ENCODE peak calls at places on chromosomes 5 and 9, in ten cellular contexts. One of them, this sample, is unnamed.

GRCh38 chr9:135961277-135961705 is at the start of gene UBAC1:
- DNase-seq in stimulated activated CD8-positive, alpha-beta memory T cell treated with anti-CD3 and anti-CD28 coated beads, Interleukin-7, amount 100 ng/mL, for 1 hour: peak; percentile 88
- DNase-seq in choroid plexus epithelial cell: peak; percentile 95
- DNase-seq in vagina: peak; percentile 96
- DNase-seq in NCI-H774: peak; percentile 98
- DNase-seq in activated gamma-delta T cell treated with Interleukin-2 at 50 U/mL for 16 hours: peak; percentile 92
- DNase-seq in chondrocyte: peak; percentile 99
- DNase-seq in astrocyte of the spinal cord: peak; percentile 94
- DNase-seq in mucosa of descending colon: peak; percentile 97
- DNase-seq in HEK293T: peak; percentile 99
- DNase-seq in this sample: peak; percentile 84

GRCh38 chr9:19184144-19184917 is 46.2 kb upstream of the DENND4C start:
- DNase-seq in stimulated activated CD8-positive, alpha-beta memory T cell treated with anti-CD3 and anti-CD28 coated beads, Interleukin-7, amount 100 ng/mL, for 1 hour: peak; percentile 52
- DNase-seq in choroid plexus epithelial cell: peak; percentile 96
- DNase-seq in vagina: peak; percentile 97
- DNase-seq in NCI-H774: no peak
- DNase-seq in activated gamma-delta T cell treated with Interleukin-2 at 50 U/mL for 16 hours: peak; percentile 84
- DNase-seq in chondrocyte: no peak
- DNase-seq in astrocyte of the spinal cord: peak; percentile 95
- DNase-seq in mucosa of descending colon: peak; percentile 87
- DNase-seq in HEK293T: no peak
- DNase-seq in this sample: peak; percentile 81

GRCh38 chr9:98142925-98143481 is 24.0 kb upstream of the TRIM14 start:
- DNase-seq in stimulated activated CD8-positive, alpha-beta memory T cell treated with anti-CD3 and anti-CD28 coated beads, Interleukin-7, amount 100 ng/mL, for 1 hour: no peak
- DNase-seq in choroid plexus epithelial cell: no peak
- DNase-seq in vagina: no peak
- DNase-seq in NCI-H774: no peak
- DNase-seq in activated gamma-delta T cell treated with Interleukin-2 at 50 U/mL for 16 hours: no peak
- DNase-seq in chondrocyte: peak; percentile 79
- DNase-seq in astrocyte of the spinal cord: no peak
- DNase-seq in mucosa of descending colon: no peak
- DNase-seq in HEK293T: no peak
- DNase-seq in this sample: no peak

GRCh38 chr9:6715755-6716643 is 41.8 kb upstream of the KDM4C start:
- DNase-seq in stimulated activated CD8-positive, alpha-beta memory T cell treated with anti-CD3 and anti-CD28 coated beads, Interleukin-7, amount 100 ng/mL, for 1 hour: peak; percentile 36
- DNase-seq in choroid plexus epithelial cell: peak; percentile 20
- DNase-seq in vagina: no peak
- DNase-seq in NCI-H774: peak; percentile 81
- DNase-seq in activated gamma-delta T cell treated with Interleukin-2 at 50 U/mL for 16 hours: peak; percentile 54
- DNase-seq in chondrocyte: peak; percentile 95
- DNase-seq in astrocyte of the spinal cord: no peak
- DNase-seq in mucosa of descending colon: peak; percentile 84
- DNase-seq in HEK293T: no peak
- DNase-seq in this sample: peak; percentile 6

GRCh38 chr9:133523096-133523495 is 1.7 kb downstream of the MYMK start:
- DNase-seq in stimulated activated CD8-positive, alpha-beta memory T cell treated with anti-CD3 and anti-CD28 coated beads, Interleukin-7, amount 100 ng/mL, for 1 hour: no peak
- DNase-seq in choroid plexus epithelial cell: no peak
- DNase-seq in vagina: no peak
- DNase-seq in NCI-H774: no peak
- DNase-seq in activated gamma-delta T cell treated with Interleukin-2 at 50 U/mL for 16 hours: no peak
- DNase-seq in chondrocyte: no peak
- DNase-seq in astrocyte of the spinal cord: no peak
- DNase-seq in mucosa of descending colon: peak; percentile 34
- DNase-seq in HEK293T: no peak
- DNase-seq in this sample: no peak

GRCh38 chr5:107652839-107653607 is 17.7 kb downstream of the EFNA5 start:
- DNase-seq in stimulated activated CD8-positive, alpha-beta memory T cell treated with anti-CD3 and anti-CD28 coated beads, Interleukin-7, amount 100 ng/mL, for 1 hour: no peak
- DNase-seq in choroid plexus epithelial cell: no peak
- DNase-seq in vagina: no peak
- DNase-seq in NCI-H774: no peak
- DNase-seq in activated gamma-delta T cell treated with Interleukin-2 at 50 U/mL for 16 hours: no peak
- DNase-seq in chondrocyte: no peak
- DNase-seq in astrocyte of the spinal cord: no peak
- DNase-seq in mucosa of descending colon: no peak
- DNase-seq in HEK293T: no peak
- DNase-seq in this sample: no peak

GRCh38 chr5:175738595-175739133 is 80.8 kb downstream of the HRH2 start:
- DNase-seq in stimulated activated CD8-positive, alpha-beta memory T cell treated with anti-CD3 and anti-CD28 coated beads, Interleukin-7, amount 100 ng/mL, for 1 hour: no peak
- DNase-seq in choroid plexus epithelial cell: no peak
- DNase-seq in vagina: no peak
- DNase-seq in NCI-H774: no peak
- DNase-seq in activated gamma-delta T cell treated with Interleukin-2 at 50 U/mL for 16 hours: no peak
- DNase-seq in chondrocyte: no peak
- DNase-seq in astrocyte of the spinal cord: no peak
- DNase-seq in mucosa of descending colon: no peak
- DNase-seq in HEK293T: no peak
- DNase-seq in this sample: no peak

GRCh38 chr5:59577485-59577884 is 316.0 kb downstream of the PDE4D start:
- DNase-seq in stimulated activated CD8-positive, alpha-beta memory T cell treated with anti-CD3 and anti-CD28 coated beads, Interleukin-7, amount 100 ng/mL, for 1 hour: no peak
- DNase-seq in choroid plexus epithelial cell: peak; percentile 53
- DNase-seq in vagina: no peak
- DNase-seq in NCI-H774: no peak
- DNase-seq in activated gamma-delta T cell treated with Interleukin-2 at 50 U/mL for 16 hours: no peak
- DNase-seq in chondrocyte: no peak
- DNase-seq in astrocyte of the spinal cord: no peak
- DNase-seq in mucosa of descending colon: no peak
- DNase-seq in HEK293T: no peak
- DNase-seq in this sample: no peak

GRCh38 chr9:1458503-1458902 is 408.3 kb downstream of the DMRT2 start:
- DNase-seq in stimulated activated CD8-positive, alpha-beta memory T cell treated with anti-CD3 and anti-CD28 coated beads, Interleukin-7, amount 100 ng/mL, for 1 hour: no peak
- DNase-seq in choroid plexus epithelial cell: peak; percentile 2
- DNase-seq in vagina: no peak
- DNase-seq in NCI-H774: no peak
- DNase-seq in activated gamma-delta T cell treated with Interleukin-2 at 50 U/mL for 16 hours: no peak
- DNase-seq in chondrocyte: no peak
- DNase-seq in astrocyte of the spinal cord: peak; percentile 26
- DNase-seq in mucosa of descending colon: no peak
- DNase-seq in HEK293T: no peak
- DNase-seq in this sample: no peak

GRCh38 chr5:375921-376871 is 54.7 kb downstream of the AHRR start:
- DNase-seq in stimulated activated CD8-positive, alpha-beta memory T cell treated with anti-CD3 and anti-CD28 coated beads, Interleukin-7, amount 100 ng/mL, for 1 hour: no peak
- DNase-seq in choroid plexus epithelial cell: no peak
- DNase-seq in vagina: peak; percentile 82
- DNase-seq in NCI-H774: no peak
- DNase-seq in activated gamma-delta T cell treated with Interleukin-2 at 50 U/mL for 16 hours: no peak
- DNase-seq in chondrocyte: peak; percentile 80
- DNase-seq in astrocyte of the spinal cord: no peak
- DNase-seq in mucosa of descending colon: no peak
- DNase-seq in HEK293T: no peak
- DNase-seq in this sample: no peak

GRCh38 chr5:125408582-125409069 is 662.2 kb upstream of the ZNF608 start:
- DNase-seq in stimulated activated CD8-positive, alpha-beta memory T cell treated with anti-CD3 and anti-CD28 coated beads, Interleukin-7, amount 100 ng/mL, for 1 hour: no peak
- DNase-seq in choroid plexus epithelial cell: peak; percentile 74
- DNase-seq in vagina: no peak
- DNase-seq in NCI-H774: no peak
- DNase-seq in activated gamma-delta T cell treated with Interleukin-2 at 50 U/mL for 16 hours: no peak
- DNase-seq in chondrocyte: no peak
- DNase-seq in astrocyte of the spinal cord: peak; percentile 91
- DNase-seq in mucosa of descending colon: no peak
- DNase-seq in HEK293T: peak; percentile 39
- DNase-seq in this sample: peak; percentile 23

GRCh38 chr5:14954620-14955343 is 83.2 kb upstream of the ANKH start:
- DNase-seq in stimulated activated CD8-positive, alpha-beta memory T cell treated with anti-CD3 and anti-CD28 coated beads, Interleukin-7, amount 100 ng/mL, for 1 hour: no peak
- DNase-seq in choroid plexus epithelial cell: no peak
- DNase-seq in vagina: no peak
- DNase-seq in NCI-H774: no peak
- DNase-seq in activated gamma-delta T cell treated with Interleukin-2 at 50 U/mL for 16 hours: no peak
- DNase-seq in chondrocyte: no peak
- DNase-seq in astrocyte of the spinal cord: no peak
- DNase-seq in mucosa of descending colon: no peak
- DNase-seq in HEK293T: no peak
- DNase-seq in this sample: no peak

GRCh38 chr5:173679909-173680626 is 63.6 kb upstream of the BOD1 start:
- DNase-seq in stimulated activated CD8-positive, alpha-beta memory T cell treated with anti-CD3 and anti-CD28 coated beads, Interleukin-7, amount 100 ng/mL, for 1 hour: no peak
- DNase-seq in choroid plexus epithelial cell: peak; percentile 39
- DNase-seq in vagina: no peak
- DNase-seq in NCI-H774: no peak
- DNase-seq in activated gamma-delta T cell treated with Interleukin-2 at 50 U/mL for 16 hours: no peak
- DNase-seq in chondrocyte: no peak
- DNase-seq in astrocyte of the spinal cord: no peak
- DNase-seq in mucosa of descending colon: no peak
- DNase-seq in HEK293T: no peak
- DNase-seq in this sample: no peak

GRCh38 chr5:143569213-143569663 is 165.8 kb upstream of the NR3C1 start:
- DNase-seq in stimulated activated CD8-positive, alpha-beta memory T cell treated with anti-CD3 and anti-CD28 coated beads, Interleukin-7, amount 100 ng/mL, for 1 hour: no peak
- DNase-seq in choroid plexus epithelial cell: peak; percentile 92
- DNase-seq in vagina: no peak
- DNase-seq in NCI-H774: no peak
- DNase-seq in activated gamma-delta T cell treated with Interleukin-2 at 50 U/mL for 16 hours: no peak
- DNase-seq in chondrocyte: no peak
- DNase-seq in astrocyte of the spinal cord: peak; percentile 81
- DNase-seq in mucosa of descending colon: no peak
- DNase-seq in HEK293T: no peak
- DNase-seq in this sample: no peak

GRCh38 chr5:179533907-179534306 is 16.4 kb upstream of the RUFY1 start:
- DNase-seq in stimulated activated CD8-positive, alpha-beta memory T cell treated with anti-CD3 and anti-CD28 coated beads, Interleukin-7, amount 100 ng/mL, for 1 hour: no peak
- DNase-seq in choroid plexus epithelial cell: no peak
- DNase-seq in vagina: no peak
- DNase-seq in NCI-H774: no peak
- DNase-seq in activated gamma-delta T cell treated with Interleukin-2 at 50 U/mL for 16 hours: no peak
- DNase-seq in chondrocyte: no peak
- DNase-seq in astrocyte of the spinal cord: no peak
- DNase-seq in mucosa of descending colon: no peak
- DNase-seq in HEK293T: no peak
- DNase-seq in this sample: no peak

GRCh38 chr5:42951169-42951846 is 88.8 kb downstream of the ANXA2R start:
- DNase-seq in stimulated activated CD8-positive, alpha-beta memory T cell treated with anti-CD3 and anti-CD28 coated beads, Interleukin-7, amount 100 ng/mL, for 1 hour: peak; percentile 53
- DNase-seq in choroid plexus epithelial cell: peak; percentile 47
- DNase-seq in vagina: no peak
- DNase-seq in NCI-H774: peak; percentile 63
- DNase-seq in activated gamma-delta T cell treated with Interleukin-2 at 50 U/mL for 16 hours: peak; percentile 61
- DNase-seq in chondrocyte: no peak
- DNase-seq in astrocyte of the spinal cord: peak; percentile 50
- DNase-seq in mucosa of descending colon: peak; percentile 76
- DNase-seq in HEK293T: no peak
- DNase-seq in this sample: peak; percentile 76

GRCh38 chr9:115847245-115847644 is 306.3 kb upstream of the PAPPA start:
- DNase-seq in stimulated activated CD8-positive, alpha-beta memory T cell treated with anti-CD3 and anti-CD28 coated beads, Interleukin-7, amount 100 ng/mL, for 1 hour: no peak
- DNase-seq in choroid plexus epithelial cell: peak; percentile 66
- DNase-seq in vagina: no peak
- DNase-seq in NCI-H774: no peak
- DNase-seq in activated gamma-delta T cell treated with Interleukin-2 at 50 U/mL for 16 hours: no peak
- DNase-seq in chondrocyte: no peak
- DNase-seq in astrocyte of the spinal cord: peak; percentile 57
- DNase-seq in mucosa of descending colon: no peak
- DNase-seq in HEK293T: no peak
- DNase-seq in this sample: no peak

GRCh38 chr9:113525208-113525607 is 61.7 kb downstream of the RGS3 start:
- DNase-seq in stimulated activated CD8-positive, alpha-beta memory T cell treated with anti-CD3 and anti-CD28 coated beads, Interleukin-7, amount 100 ng/mL, for 1 hour: no peak
- DNase-seq in choroid plexus epithelial cell: no peak
- DNase-seq in vagina: no peak
- DNase-seq in NCI-H774: no peak
- DNase-seq in activated gamma-delta T cell treated with Interleukin-2 at 50 U/mL for 16 hours: no peak
- DNase-seq in chondrocyte: no peak
- DNase-seq in astrocyte of the spinal cord: no peak
- DNase-seq in mucosa of descending colon: no peak
- DNase-seq in HEK293T: no peak
- DNase-seq in this sample: no peak

GRCh38 chr9:36276840-36277239 is 18.6 kb upstream of the GNE start:
- DNase-seq in stimulated activated CD8-positive, alpha-beta memory T cell treated with anti-CD3 and anti-CD28 coated beads, Interleukin-7, amount 100 ng/mL, for 1 hour: no peak
- DNase-seq in choroid plexus epithelial cell: peak; percentile 90
- DNase-seq in vagina: no peak
- DNase-seq in NCI-H774: no peak
- DNase-seq in activated gamma-delta T cell treated with Interleukin-2 at 50 U/mL for 16 hours: no peak
- DNase-seq in chondrocyte: no peak
- DNase-seq in astrocyte of the spinal cord: peak; percentile 84
- DNase-seq in mucosa of descending colon: no peak
- DNase-seq in HEK293T: peak; percentile 16
- DNase-seq in this sample: no peak

GRCh38 chr9:95005276-95006141 is 279.0 kb downstream of the AOPEP start:
- DNase-seq in stimulated activated CD8-positive, alpha-beta memory T cell treated with anti-CD3 and anti-CD28 coated beads, Interleukin-7, amount 100 ng/mL, for 1 hour: no peak
- DNase-seq in choroid plexus epithelial cell: no peak
- DNase-seq in vagina: no peak
- DNase-seq in NCI-H774: no peak
- DNase-seq in activated gamma-delta T cell treated with Interleukin-2 at 50 U/mL for 16 hours: no peak
- DNase-seq in chondrocyte: no peak
- DNase-seq in astrocyte of the spinal cord: peak; percentile 47
- DNase-seq in mucosa of descending colon: no peak
- DNase-seq in HEK293T: no peak
- DNase-seq in this sample: no peak

GRCh38 chr5:134527156-134527960 is 1.9 kb downstream of the JADE2 start:
- DNase-seq in stimulated activated CD8-positive, alpha-beta memory T cell treated with anti-CD3 and anti-CD28 coated beads, Interleukin-7, amount 100 ng/mL, for 1 hour: peak; percentile 49
- DNase-seq in choroid plexus epithelial cell: peak; percentile 97
- DNase-seq in vagina: peak; percentile 97
- DNase-seq in NCI-H774: peak; percentile 77
- DNase-seq in activated gamma-delta T cell treated with Interleukin-2 at 50 U/mL for 16 hours: peak; percentile 64
- DNase-seq in chondrocyte: no peak
- DNase-seq in astrocyte of the spinal cord: peak; percentile 94
- DNase-seq in mucosa of descending colon: peak; percentile 90
- DNase-seq in HEK293T: peak; percentile 80
- DNase-seq in this sample: peak; percentile 73

GRCh38 chr5:128924299-128924698 is 41.0 kb upstream of the SLC27A6 start:
- DNase-seq in stimulated activated CD8-positive, alpha-beta memory T cell treated with anti-CD3 and anti-CD28 coated beads, Interleukin-7, amount 100 ng/mL, for 1 hour: no peak
- DNase-seq in choroid plexus epithelial cell: no peak
- DNase-seq in vagina: no peak
- DNase-seq in NCI-H774: no peak
- DNase-seq in activated gamma-delta T cell treated with Interleukin-2 at 50 U/mL for 16 hours: no peak
- DNase-seq in chondrocyte: no peak
- DNase-seq in astrocyte of the spinal cord: no peak
- DNase-seq in mucosa of descending colon: no peak
- DNase-seq in HEK293T: no peak
- DNase-seq in this sample: no peak

GRCh38 chr9:37902804-37903580 is 935 bp downstream of the SLC25A51 start:
- DNase-seq in stimulated activated CD8-positive, alpha-beta memory T cell treated with anti-CD3 and anti-CD28 coated beads, Interleukin-7, amount 100 ng/mL, for 1 hour: no peak
- DNase-seq in choroid plexus epithelial cell: peak; percentile 73
- DNase-seq in vagina: no peak
- DNase-seq in NCI-H774: no peak
- DNase-seq in activated gamma-delta T cell treated with Interleukin-2 at 50 U/mL for 16 hours: no peak
- DNase-seq in chondrocyte: no peak
- DNase-seq in astrocyte of the spinal cord: peak; percentile 47
- DNase-seq in mucosa of descending colon: no peak
- DNase-seq in HEK293T: no peak
- DNase-seq in this sample: no peak

GRCh38 chr5:149886697-149887470 is 57.7 kb downstream of the PDE6A start:
- DNase-seq in stimulated activated CD8-positive, alpha-beta memory T cell treated with anti-CD3 and anti-CD28 coated beads, Interleukin-7, amount 100 ng/mL, for 1 hour: no peak
- DNase-seq in choroid plexus epithelial cell: peak; percentile 78
- DNase-seq in vagina: no peak
- DNase-seq in NCI-H774: no peak
- DNase-seq in activated gamma-delta T cell treated with Interleukin-2 at 50 U/mL for 16 hours: no peak
- DNase-seq in chondrocyte: no peak
- DNase-seq in astrocyte of the spinal cord: peak; percentile 75
- DNase-seq in mucosa of descending colon: no peak
- DNase-seq in HEK293T: no peak
- DNase-seq in this sample: no peak

This sample was measured in NK-92 treated with Interleukin-12 subunit alpha and Interleukin-12 subunit beta, amount 100 ng/mL, for 24 hours.